ENCODE peak calls at places on chromosomes 6 and 20, in seven cellular contexts. P is stimulated activated CD8-positive, alpha-beta memory T cell treated with anti-CD3 and anti-CD28 coated beads, Interleukin-12 subunit alpha, Interleukin-12 subunit beta, amount 100 ng/mL, for 1 hour; F is NCI-H1417; V is stimulated activated naive CD4-positive, alpha-beta T cell; R is H7; K is left lung; T is activated T-cell treated with anti-CD3 and anti-CD28 coated beads, Interleukin-2, amount 50 U/mL, for 72 hours. Q is an unnamed sample.

GRCh38 chr6:111377558-111378120 is 105.4 kb downstream of the REV3L start:
- DNase-seq in T (no peak), K (no peak), P (no peak), F (no peak), R (no peak), V (no peak), Q (no peak)

GRCh38 chr6:31837612-31838553 is 10.3 kb downstream of the HSPA1B start:
- DNase-seq in P (no peak), R (no peak), T (no peak), F (no peak), K (no peak), V (no peak), Q (no peak)

GRCh38 chr6:50714487-50715379 is 1.4 kb downstream of the TFAP2D start:
- DNase-seq in P (no peak), K (no peak), T (no peak), R (peak), V (no peak), F (no peak), Q (no peak)

GRCh38 chr6:136324981-136325380 is 35.3 kb upstream of the BCLAF1 start:
- DNase-seq in F (peak), P (no peak), K (no peak), T (no peak), R (no peak), V (no peak), Q (no peak)

GRCh38 chr6:113809818-113810217 is 47.3 kb upstream of the MARCKS start:
- DNase-seq in P (no peak), F (no peak), V (no peak), T (no peak), R (no peak), K (no peak), Q (peak)

GRCh38 chr6:136639671-136640070 is 89.4 kb upstream of the MAP7 start:
- DNase-seq in T (no peak), F (no peak), V (no peak), K (no peak), R (no peak), P (no peak), Q (no peak)

GRCh38 chr6:26033942-26034354 is 53.3 kb upstream of the HFE start:
- DNase-seq in P (no peak), K (no peak), T (peak), V (no peak), F (no peak), R (no peak), Q (no peak)

GRCh38 chr6:155967326-155967725 is 511.7 kb upstream of the NOX3 start:
- DNase-seq in K (no peak), T (no peak), V (no peak), R (no peak), F (no peak), P (no peak), Q (no peak)

GRCh38 chr6:151179321-151179720 is 60.4 kb upstream of the AKAP12 start:
- DNase-seq in F (no peak), P (no peak), K (no peak), R (no peak), V (no peak), T (no peak), Q (no peak)

GRCh38 chr6:13953061-13953705 is 28.4 kb downstream of the RNF182 start:
- DNase-seq in F (no peak), R (no peak), T (no peak), K (no peak), P (no peak), V (no peak), Q (no peak)

GRCh38 chr20:53611449-53611894 is 17.8 kb upstream of the ZNF217 start:
- DNase-seq in V (no peak), K (no peak), P (no peak), R (peak), T (no peak), F (no peak), Q (no peak)

GRCh38 chr6:41586564-41586963 is 40.4 kb downstream of the FOXP4 start:
- DNase-seq in P (no peak), R (no peak), V (no peak), F (peak), T (no peak), K (no peak), Q (no peak)

GRCh38 chr20:3116341-3116740 is 31.8 kb upstream of the AVP start:
- DNase-seq in P (no peak), K (no peak), T (no peak), F (no peak), R (no peak), V (no peak), Q (no peak)

GRCh38 chr20:62913043-62913630 is 13.2 kb downstream of the DIDO1 start:
- DNase-seq in P (no peak), K (no peak), F (no peak), T (no peak), R (no peak), V (no peak), Q (no peak)

GRCh38 chr6:25316626-25317025 is 37.5 kb downstream of the CARMIL1 start:
- DNase-seq in F (no peak), K (no peak), P (no peak), T (no peak), R (no peak), V (no peak), Q (no peak)

GRCh38 chr6:36826520-36827227 is 12.6 kb downstream of the CPNE5 start:
- DNase-seq in R (no peak), K (no peak), T (no peak), V (no peak), P (no peak), F (no peak), Q (no peak)

GRCh38 chr20:62925420-62926228 is 681 bp downstream of the DIDO1 start:
- DNase-seq in K (peak), T (peak), P (no peak), F (peak), V (peak), R (peak), Q (peak)

GRCh38 chr6:10526156-10526555 is 5.0 kb downstream of the GCNT2 start:
- DNase-seq in K (no peak), F (no peak), P (no peak), R (no peak), V (no peak), T (no peak), Q (no peak)

GRCh38 chr20:17735206-17735804 is 35.5 kb downstream of the BANF2 start:
- DNase-seq in F (no peak), V (no peak), T (no peak), P (no peak), R (no peak), K (no peak), Q (no peak)

GRCh38 chr20:60254901-60255411 is 296.7 kb downstream of the CDH26 start:
- DNase-seq in P (no peak), R (no peak), K (no peak), V (no peak), T (no peak), F (peak), Q (no peak)

GRCh38 chr6:134663800-134664535 is 285.9 kb downstream of the ALDH8A1 start:
- DNase-seq in P (no peak), T (no peak), V (no peak), R (no peak), K (no peak), F (no peak), Q (no peak)

GRCh38 chr6:36769676-36770499 is 69.4 kb downstream of the CPNE5 start:
- DNase-seq in K (peak), T (peak), V (peak), P (no peak), R (no peak), F (no peak), Q (no peak)

GRCh38 chr20:63025534-63026331 is 19.0 kb upstream of the BHLHE23 start:
- DNase-seq in T (no peak), F (no peak), R (peak), K (peak), P (no peak), V (no peak), Q (no peak)

GRCh38 chr6:116511424-116512131 is at the start of gene CALHM5:
- DNase-seq in T (no peak), F (no peak), V (no peak), R (peak), K (no peak), P (no peak), Q (no peak)

GRCh38 chr20:6402026-6402425 is 279.2 kb upstream of the FERMT1 start:
- DNase-seq in P (no peak), V (no peak), K (no peak), R (no peak), T (no peak), F (no peak), Q (no peak)

GRCh38 chr6:47451162-47451561 is 26.4 kb upstream of the CD2AP start:
- DNase-seq in K (no peak), R (no peak), F (no peak), V (no peak), P (no peak), T (no peak), Q (no peak)

Q was measured in GM13977.